ENCODE peak calls at places on chromosome 19, in nine cellular contexts. One of them, this sample, is unnamed.
A peak's percentile ranks its signal among the peaks of the same experiment; 100 is the strongest.

GRCh38 chr19:7560271-7560670 is 24.8 kb downstream of the PNPLA6 start:
- DNase-seq in fibroblast of the conjunctiva: no peak
- DNase-seq in KG1: no peak
- DNase-seq in nucleus accumbens: no peak
- DNase-seq in thoracic aorta: no peak
- DNase-seq in CD4-positive, alpha-beta T cell: no peak
- DNase-seq in colonic mucosa: no peak
- DNase-seq in A549: peak; percentile 31
- DNase-seq in T-helper 1 cell: no peak
- DNase-seq in this sample: no peak

GRCh38 chr19:30662211-30662861 is 290.2 kb downstream of the ZNF536 start:
- DNase-seq in A549: no peak
- DNase-seq in CD4-positive, alpha-beta T cell: no peak
- DNase-seq in KG1: no peak
- DNase-seq in thoracic aorta: no peak
- DNase-seq in T-helper 1 cell: no peak
- DNase-seq in fibroblast of the conjunctiva: no peak
- DNase-seq in colonic mucosa: no peak
- DNase-seq in nucleus accumbens: no peak
- DNase-seq in this sample: no peak

GRCh38 chr19:51354742-51355148 is 11.4 kb downstream of the ETFB start:
- DNase-seq in CD4-positive, alpha-beta T cell: no peak
- DNase-seq in T-helper 1 cell: no peak
- DNase-seq in A549: no peak
- DNase-seq in fibroblast of the conjunctiva: no peak
- DNase-seq in KG1: no peak
- DNase-seq in thoracic aorta: no peak
- DNase-seq in colonic mucosa: no peak
- DNase-seq in nucleus accumbens: peak; percentile 33
- DNase-seq in this sample: no peak

GRCh38 chr19:51948979-51949378 is 21.7 kb downstream of the ZNF613 start:
- DNase-seq in nucleus accumbens: peak; percentile 10
- DNase-seq in A549: no peak
- DNase-seq in thoracic aorta: no peak
- DNase-seq in colonic mucosa: no peak
- DNase-seq in CD4-positive, alpha-beta T cell: no peak
- DNase-seq in KG1: no peak
- DNase-seq in T-helper 1 cell: no peak
- DNase-seq in fibroblast of the conjunctiva: peak; percentile 21
- DNase-seq in this sample: no peak

GRCh38 chr19:56639217-56639616 is 3.7 kb upstream of the SMIM17 start:
- DNase-seq in fibroblast of the conjunctiva: no peak
- DNase-seq in thoracic aorta: no peak
- DNase-seq in colonic mucosa: no peak
- DNase-seq in T-helper 1 cell: no peak
- DNase-seq in KG1: peak; percentile 5
- DNase-seq in nucleus accumbens: no peak
- DNase-seq in CD4-positive, alpha-beta T cell: no peak
- DNase-seq in A549: no peak
- DNase-seq in this sample: no peak

GRCh38 chr19:14073232-14073924 is 792 bp downstream of the MISP3 start:
- DNase-seq in CD4-positive, alpha-beta T cell: peak; percentile 68
- DNase-seq in KG1: peak; percentile 34
- DNase-seq in thoracic aorta: no peak
- DNase-seq in colonic mucosa: peak; percentile 73
- DNase-seq in A549: peak; percentile 78
- DNase-seq in T-helper 1 cell: peak; percentile 78
- DNase-seq in nucleus accumbens: peak; percentile 73
- DNase-seq in fibroblast of the conjunctiva: peak; percentile 38
- DNase-seq in this sample: no peak

GRCh38 chr19:17170538-17171297 is 44.4 kb upstream of the USE1 start:
- DNase-seq in KG1: no peak
- DNase-seq in T-helper 1 cell: no peak
- DNase-seq in thoracic aorta: no peak
- DNase-seq in A549: no peak
- DNase-seq in colonic mucosa: no peak
- DNase-seq in CD4-positive, alpha-beta T cell: no peak
- DNase-seq in nucleus accumbens: no peak
- DNase-seq in fibroblast of the conjunctiva: no peak
- DNase-seq in this sample: no peak

GRCh38 chr19:11481777-11482383 is 1.0 kb upstream of the ELAVL3 start:
- DNase-seq in thoracic aorta: peak; percentile 31
- DNase-seq in T-helper 1 cell: peak; percentile 44
- DNase-seq in KG1: peak; percentile 48
- DNase-seq in colonic mucosa: peak; percentile 51
- DNase-seq in fibroblast of the conjunctiva: peak; percentile 45
- DNase-seq in CD4-positive, alpha-beta T cell: peak; percentile 23
- DNase-seq in nucleus accumbens: peak; percentile 95
- DNase-seq in A549: peak; percentile 90
- DNase-seq in this sample: peak; percentile 25

GRCh38 chr19:33306191-33306590 is 3.9 kb upstream of the CEBPA start:
- DNase-seq in T-helper 1 cell: no peak
- DNase-seq in CD4-positive, alpha-beta T cell: no peak
- DNase-seq in thoracic aorta: no peak
- DNase-seq in colonic mucosa: no peak
- DNase-seq in fibroblast of the conjunctiva: no peak
- DNase-seq in KG1: no peak
- DNase-seq in A549: no peak
- DNase-seq in nucleus accumbens: no peak
- DNase-seq in this sample: no peak